ENCODE peak calls at places on chromosomes 11 and 22, in nine cellular contexts. U is RCC 7860; G is naive thymus-derived CD8-positive, alpha-beta T cell; L is caudate nucleus; E is HFF-Myc; Z is cardiac fibroblast; F is NCI-H526; N is astrocyte of the spinal cord; C is H54. D is an unnamed sample.

GRCh38 chr11:77151804-77152513 is 23.9 kb downstream of the MYO7A start:
- DNase-seq in U (no peak), G (peak; percentile 75), L (no peak), E (no peak), Z (peak; percentile 14), F (no peak), N (no peak), C (no peak), D (no peak)

GRCh38 chr22:37817705-37818311 is 5.4 kb upstream of the GALR3 start:
- DNase-seq in U (peak; percentile 49), G (peak; percentile 76), L (peak; percentile 67), E (peak; percentile 40), Z (peak; percentile 79), F (peak; percentile 78), N (peak; percentile 81), C (peak; percentile 83), D (peak; percentile 86)

GRCh38 chr22:32378703-32379272 is 21.1 kb downstream of the RFPL3 start:
- DNase-seq in U (no peak), G (no peak), L (peak; percentile 4), E (no peak), Z (peak; percentile 41), F (peak; percentile 46), N (peak; percentile 11), C (peak; percentile 35), D (peak; percentile 36)

GRCh38 chr11:121437018-121437685 is 15.0 kb upstream of the SORL1 start:
- DNase-seq in U (no peak), G (no peak), L (no peak), E (no peak), Z (peak; percentile 54), F (no peak), N (no peak), C (no peak), D (no peak)

GRCh38 chr11:118406599-118407166 is 5.3 kb downstream of the ATP5MG start:
- DNase-seq in U (no peak), G (no peak), L (no peak), E (no peak), Z (peak; percentile 78), F (no peak), N (peak; percentile 59), C (no peak), D (peak; percentile 17)

GRCh38 chr11:130449996-130450419 is 1.6 kb downstream of the ADAMTS15 start:
- DNase-seq in U (no peak), G (no peak), L (no peak), E (no peak), Z (peak; percentile 79), F (peak; percentile 74), N (peak; percentile 88), C (no peak), D (no peak)

GRCh38 chr22:25023879-25024278 is 71.4 kb downstream of the KIAA1671 start:
- DNase-seq in U (no peak), G (no peak), L (no peak), E (no peak), Z (no peak), F (peak; percentile 16), N (no peak), C (no peak), D (no peak)

GRCh38 chr11:120142072-120142423 is 4.1 kb upstream of the TRIM29 start:
- DNase-seq in U (no peak), G (no peak), L (no peak), E (no peak), Z (no peak), F (peak; percentile 36), N (no peak), C (no peak), D (no peak)

GRCh38 chr22:26756675-26757293 is 99.4 kb downstream of the MIAT start:
- DNase-seq in U (no peak), G (no peak), L (peak; percentile 13), E (no peak), Z (peak; percentile 57), F (peak; percentile 79), N (peak; percentile 48), C (peak; percentile 50), D (peak; percentile 64)

D was measured in nucleus accumbens.